ENCODE peak calls at places on chromosomes 7 and 10, in five cellular contexts. J, S, G, Z and V are unnamed samples.

GRCh38 chr7:19294629-19295028 is 149.4 kb upstream of the FERD3L start:
- DNase-seq in J (no peak), S (no peak), G (no peak), Z (no peak), V (no peak)

GRCh38 chr10:30736685-30737232 is 107.2 kb upstream of the LYZL2 start:
- DNase-seq in J (peak; percentile 90), S (peak; percentile 43), G (no peak), Z (no peak), V (no peak)

GRCh38 chr10:26755443-26755903 is 58.0 kb downstream of the PDSS1 start:
- DNase-seq in J (peak; percentile 35), S (no peak), G (no peak), Z (no peak), V (no peak)

GRCh38 chr7:19117870-19118608 is 603 bp upstream of the TWIST1 start:
- DNase-seq in J (no peak), S (no peak), G (peak; percentile 14), Z (no peak), V (no peak)

GRCh38 chr10:86752311-86752710 is 4.1 kb upstream of the BMPR1A start:
- DNase-seq in J (no peak), S (no peak), G (no peak), Z (no peak), V (no peak)

GRCh38 chr7:100801833-100802568 is 25.3 kb downstream of the EPHB4 start:
- DNase-seq in J (peak; percentile 89), S (no peak), G (no peak), Z (peak; percentile 87), V (peak; percentile 95)

GRCh38 chr10:30392564-30392990 is 41.4 kb upstream of the MAP3K8 start:
- DNase-seq in J (peak; percentile 79), S (peak; percentile 54), G (peak; percentile 82), Z (peak; percentile 71), V (peak; percentile 74)

GRCh38 chr10:57593983-57594573 is 673.6 kb downstream of the IPMK start:
- DNase-seq in J (no peak), S (no peak), G (no peak), Z (no peak), V (no peak)

GRCh38 chr10:28202941-28203352 is 99.9 kb downstream of the MPP7 start:
- DNase-seq in J (no peak), S (peak; percentile 58), G (no peak), Z (peak; percentile 48), V (no peak)

GRCh38 chr7:16067695-16068094 is 353.6 kb downstream of the CRPPA start:
- DNase-seq in J (no peak), S (peak; percentile 21), G (no peak), Z (no peak), V (no peak)

GRCh38 chr10:14074062-14074884 is 256.5 kb downstream of the FRMD4A start:
- DNase-seq in J (peak; percentile 81), S (peak; percentile 87), G (peak; percentile 85), Z (peak; percentile 74), V (peak; percentile 75)

GRCh38 chr10:110600487-110601101 is 33.1 kb downstream of the SMC3 start:
- DNase-seq in J (peak; percentile 82), S (no peak), G (no peak), Z (no peak), V (no peak)

GRCh38 chr7:104089622-104090021 is 100.2 kb upstream of the RELN start:
- DNase-seq in J (no peak), S (no peak), G (no peak), Z (no peak), V (no peak)

GRCh38 chr10:123808873-123809272 is 82.7 kb downstream of the CPXM2 start:
- DNase-seq in J (peak; percentile 48), S (no peak), G (no peak), Z (no peak), V (no peak)

DNA sequence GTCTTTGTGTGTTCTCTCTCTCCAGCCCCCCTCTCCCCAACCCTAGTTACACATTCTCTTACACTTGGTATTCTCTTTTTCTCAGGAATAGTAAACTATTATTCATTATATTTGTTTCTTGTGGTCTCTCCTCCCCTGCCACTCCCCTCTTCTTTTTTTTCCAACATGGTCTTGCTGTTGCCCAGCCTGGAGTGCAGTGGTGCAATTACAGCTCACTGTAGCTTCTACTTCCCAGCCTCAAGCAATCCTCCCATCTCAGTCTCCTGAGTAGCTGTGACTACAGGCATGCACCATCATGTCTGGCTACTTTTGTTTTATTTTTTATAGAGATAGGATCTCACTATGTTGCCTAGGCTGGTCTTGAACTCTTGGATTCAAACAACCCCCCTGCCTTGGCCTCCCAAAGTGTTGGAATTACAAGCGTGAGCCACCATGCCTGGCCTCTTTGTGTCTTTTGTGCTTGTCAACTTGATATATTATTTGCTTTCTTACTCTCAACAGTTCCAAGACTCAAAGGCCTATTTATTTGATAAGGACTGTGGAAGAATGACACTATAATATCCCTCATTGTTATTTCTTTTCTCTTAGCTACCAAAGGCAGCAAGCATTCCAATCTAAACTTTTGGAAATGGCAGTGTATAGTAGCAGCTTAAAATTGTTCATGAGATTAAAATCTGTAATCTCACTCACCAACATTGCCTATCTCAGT is 66.9 kb downstream of the MLLT10 start:
- DNase-seq in J (no peak), S (no peak), G (no peak), Z (no peak), V (no peak)
- H3K4me1 ChIP-seq in J (peaks cover 5% of the 10 kb centered on the region), S (no peaks in the 10 kb centered on the region), G (no peaks in the 10 kb centered on the region), Z (peaks cover 2% of the 10 kb centered on the region), V (no peaks in the 10 kb centered on the region)

GRCh38 chr7:2564970-2565546 is 6.3 kb downstream of the IQCE start:
- DNase-seq in J (no peak), S (no peak), G (peak; percentile 49), Z (no peak), V (no peak)
- TF ChIP-seq POLR2A in J (no peak), S (no peak), G (no peak), Z (no peak), V (no peak)

GRCh38 chr10:624312-624604 is 65.2 kb downstream of the DIP2C start:
- DNase-seq in J (no peak), S (no peak), G (no peak), Z (no peak), V (no peak)

GRCh38 chr10:625335-625699 is 64.2 kb downstream of the DIP2C start:
- DNase-seq in J (no peak), S (no peak), G (no peak), Z (no peak), V (peak; percentile 75)

GRCh38 chr10:627032-627992 is 62.2 kb downstream of the DIP2C start:
- DNase-seq in J (no peak), S (no peak), G (no peak), Z (no peak), V (no peak)

GRCh38 chr10:624605-625334 is 64.7 kb downstream of the DIP2C start:
- DNase-seq in J (no peak), S (peak; percentile 55), G (peak; percentile 64), Z (peak; percentile 75), V (peak; percentile 79)

GRCh38 chr10:625751-626711 is 63.4 kb downstream of the DIP2C start:
- DNase-seq in J (no peak), S (no peak), G (no peak), Z (no peak), V (no peak)
- H3K4me1 ChIP-seq in J (peaks cover 12% of the 10 kb centered on the region), S (peaks cover 22% of the 10 kb centered on the region), G (no peaks in the 10 kb centered on the region), Z (peaks cover 23% of the 10 kb centered on the region), V (peaks cover 26% of the 10 kb centered on the region)

GRCh38 chr7:1503816-1504775 is at the start of gene INTS1:
- DNase-seq in J (peak; percentile 95), S (peak; percentile 91), G (peak; percentile 93), Z (peak; percentile 89), V (peak; percentile 92)
- TF ChIP-seq POLR2A in J (peak; percentile 9), S (no peak), G (peak; percentile 69), Z (peak; percentile 45), V (peak; percentile 31)

DNA sequence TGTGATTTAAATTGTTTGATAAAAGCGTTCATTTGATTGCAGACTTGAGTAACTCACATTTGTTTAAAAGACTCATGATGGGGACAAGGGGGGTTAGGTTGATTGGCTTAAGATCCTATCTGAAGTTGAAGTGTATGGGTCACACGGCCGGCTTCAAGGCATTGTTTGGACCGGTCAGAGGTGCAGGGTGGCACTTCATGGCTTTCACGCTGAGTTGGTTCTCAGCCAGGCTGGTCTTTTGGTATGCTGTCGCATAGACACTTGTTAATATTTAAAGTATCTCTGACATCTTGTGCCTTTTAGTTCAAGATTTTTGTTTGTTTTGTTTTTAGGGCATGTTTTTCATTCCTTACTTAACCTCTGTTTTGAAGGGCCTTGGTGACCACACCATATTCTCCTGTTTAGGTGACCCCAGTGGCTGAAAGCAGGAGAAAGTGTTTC is 58.1 kb downstream of the CCNY start:
- DNase-seq in J (no peak), S (no peak), G (peak; percentile 42), Z (no peak), V (no peak)
- H3K4me1 ChIP-seq in J (peaks cover 17% of the 10 kb centered on the region), S (peaks cover 19% of the 10 kb centered on the region), G (peaks cover 21% of the 10 kb centered on the region), Z (peaks cover 42% of the 10 kb centered on the region), V (peaks cover 11% of the 10 kb centered on the region)

GRCh38 chr7:24755096-24755495 is 2.2 kb downstream of the GSDME start:
- DNase-seq in J (no peak), S (no peak), G (no peak), Z (no peak), V (no peak)

GRCh38 chr7:24756545-24756988 is 697 bp downstream of the GSDME start:
- DNase-seq in J (no peak), S (no peak), G (no peak), Z (no peak), V (no peak)

GRCh38 chr7:24757799-24758275 is 573 bp upstream of the GSDME start:
- DNase-seq in J (peak; percentile 62), S (no peak), G (no peak), Z (no peak), V (no peak)

GRCh38 chr7:24755541-24756416 is 1.5 kb downstream of the GSDME start:
- DNase-seq in J (no peak), S (no peak), G (no peak), Z (no peak), V (no peak)

GRCh38 chr7:24756989-24757798 is at the start of gene GSDME:
- DNase-seq in J (peak; percentile 68), S (no peak), G (peak; percentile 86), Z (peak; percentile 73), V (peak; percentile 32)
- TF ChIP-seq POLR2A in J (no peak), S (no peak), G (peak; percentile 68), Z (peak; percentile 27), V (peak; percentile 1)

GRCh38 chr7:55516399-55516798 is 55.9 kb downstream of the VOPP1 start:
- DNase-seq in J (no peak), S (no peak), G (no peak), Z (no peak), V (no peak)

GRCh38 chr7:55514546-55515265 is 57.6 kb downstream of the VOPP1 start:
- DNase-seq in J (no peak), S (no peak), G (no peak), Z (no peak), V (no peak)

GRCh38 chr7:55513849-55514248 is 58.5 kb downstream of the VOPP1 start:
- DNase-seq in J (no peak), S (no peak), G (no peak), Z (no peak), V (no peak)

GRCh38 chr7:55517191-55517633 is 55.1 kb downstream of the VOPP1 start:
- DNase-seq in J (no peak), S (no peak), G (no peak), Z (no peak), V (no peak)

GRCh38 chr7:55515569-55516279 is 56.6 kb downstream of the VOPP1 start:
- DNase-seq in J (no peak), S (no peak), G (no peak), Z (no peak), V (no peak)
- H3K4me1 ChIP-seq in J (no peaks in the 10 kb centered on the region), S (no peaks in the 10 kb centered on the region), G (no peaks in the 10 kb centered on the region), Z (no peaks in the 10 kb centered on the region), V (no peaks in the 10 kb centered on the region)